ENCODE peak calls at places on chromosomes 16 and 17, in seven cellular contexts. One of them, this sample, is unnamed.
A peak's percentile ranks its signal among the peaks of the same experiment; 100 is the strongest.

GRCh38 chr16:75593825-75594820 is 27.9 kb downstream of the GABARAPL2 start:
- DNase-seq in fibroblast of mammary gland: peak; percentile 85
- DNase-seq in AG04450: no peak
- DNase-seq in fibroblast of lung: peak; percentile 91
- DNase-seq in breast epithelium: no peak
- DNase-seq in psoas muscle: no peak
- DNase-seq in cardiac fibroblast: peak; percentile 79
- DNase-seq in this sample: no peak

GRCh38 chr16:78529881-78530280 is 430.4 kb downstream of the WWOX start:
- DNase-seq in fibroblast of mammary gland: no peak
- DNase-seq in AG04450: no peak
- DNase-seq in fibroblast of lung: no peak
- DNase-seq in breast epithelium: no peak
- DNase-seq in psoas muscle: no peak
- DNase-seq in cardiac fibroblast: no peak
- DNase-seq in this sample: no peak

GRCh38 chr16:25177512-25177830 is 39.3 kb upstream of the AQP8 start:
- DNase-seq in fibroblast of mammary gland: no peak
- DNase-seq in AG04450: no peak
- DNase-seq in fibroblast of lung: no peak
- DNase-seq in breast epithelium: no peak
- DNase-seq in psoas muscle: no peak
- DNase-seq in cardiac fibroblast: no peak
- DNase-seq in this sample: no peak

GRCh38 chr17:48873212-48873611 is 19.4 kb upstream of the ATP5MC1 start:
- DNase-seq in fibroblast of mammary gland: no peak
- DNase-seq in AG04450: peak; percentile 13
- DNase-seq in fibroblast of lung: no peak
- DNase-seq in breast epithelium: no peak
- DNase-seq in psoas muscle: no peak
- DNase-seq in cardiac fibroblast: no peak
- DNase-seq in this sample: no peak

GRCh38 chr17:33404070-33404770 is 111.1 kb upstream of the ASIC2 start:
- DNase-seq in fibroblast of mammary gland: no peak
- DNase-seq in AG04450: no peak
- DNase-seq in fibroblast of lung: no peak
- DNase-seq in breast epithelium: no peak
- DNase-seq in psoas muscle: no peak
- DNase-seq in cardiac fibroblast: no peak
- DNase-seq in this sample: no peak

GRCh38 chr16:17275076-17275732 is 195.6 kb downstream of the XYLT1 start:
- DNase-seq in fibroblast of mammary gland: no peak
- DNase-seq in AG04450: no peak
- DNase-seq in fibroblast of lung: peak; percentile 60
- DNase-seq in breast epithelium: peak; percentile 43
- DNase-seq in psoas muscle: no peak
- DNase-seq in cardiac fibroblast: no peak
- DNase-seq in this sample: no peak

GRCh38 chr17:29968271-29968670 is 26.8 kb downstream of the EFCAB5 start:
- DNase-seq in fibroblast of mammary gland: no peak
- DNase-seq in AG04450: no peak
- DNase-seq in fibroblast of lung: peak; percentile 18
- DNase-seq in breast epithelium: no peak
- DNase-seq in psoas muscle: no peak
- DNase-seq in cardiac fibroblast: no peak
- DNase-seq in this sample: no peak

GRCh38 chr17:69357701-69358100 is 30.8 kb upstream of the ABCA5 start:
- DNase-seq in fibroblast of mammary gland: peak; percentile 3
- DNase-seq in AG04450: no peak
- DNase-seq in fibroblast of lung: no peak
- DNase-seq in breast epithelium: no peak
- DNase-seq in psoas muscle: no peak
- DNase-seq in cardiac fibroblast: peak; percentile 5
- DNase-seq in this sample: no peak

GRCh38 chr16:71917900-71918299 is 22.6 kb downstream of the IST1 start:
- DNase-seq in fibroblast of mammary gland: peak; percentile 86
- DNase-seq in AG04450: no peak
- DNase-seq in fibroblast of lung: peak; percentile 78
- DNase-seq in breast epithelium: no peak
- DNase-seq in psoas muscle: no peak
- DNase-seq in cardiac fibroblast: peak; percentile 73
- DNase-seq in this sample: peak; percentile 61

GRCh38 chr17:73957564-73957963 is 245.9 kb upstream of the RPL38 start:
- DNase-seq in fibroblast of mammary gland: no peak
- DNase-seq in AG04450: no peak
- DNase-seq in fibroblast of lung: no peak
- DNase-seq in breast epithelium: no peak
- DNase-seq in psoas muscle: no peak
- DNase-seq in cardiac fibroblast: no peak
- DNase-seq in this sample: no peak

GRCh38 chr17:80817321-80817845 is 174.3 kb upstream of the CHMP6 start:
- DNase-seq in fibroblast of mammary gland: no peak
- DNase-seq in AG04450: no peak
- DNase-seq in fibroblast of lung: no peak
- DNase-seq in breast epithelium: no peak
- DNase-seq in psoas muscle: peak; percentile 42
- DNase-seq in cardiac fibroblast: no peak
- DNase-seq in this sample: no peak

GRCh38 chr16:88062341-88062861 is 111.2 kb downstream of the BANP start:
- DNase-seq in fibroblast of mammary gland: peak; percentile 69
- DNase-seq in AG04450: peak; percentile 41
- DNase-seq in fibroblast of lung: peak; percentile 91
- DNase-seq in breast epithelium: no peak
- DNase-seq in psoas muscle: peak; percentile 75
- DNase-seq in cardiac fibroblast: peak; percentile 84
- DNase-seq in this sample: peak; percentile 74

GRCh38 chr17:17725853-17726720 is 44.8 kb downstream of the RAI1 start:
- DNase-seq in fibroblast of mammary gland: no peak
- DNase-seq in AG04450: no peak
- DNase-seq in fibroblast of lung: no peak
- DNase-seq in breast epithelium: no peak
- DNase-seq in psoas muscle: no peak
- DNase-seq in cardiac fibroblast: no peak
- DNase-seq in this sample: no peak

GRCh38 chr16:84475643-84476240 is 28.7 kb downstream of the MEAK7 start:
- DNase-seq in fibroblast of mammary gland: no peak
- DNase-seq in AG04450: no peak
- DNase-seq in fibroblast of lung: no peak
- DNase-seq in breast epithelium: peak; percentile 16
- DNase-seq in psoas muscle: no peak
- DNase-seq in cardiac fibroblast: no peak
- DNase-seq in this sample: no peak

GRCh38 chr17:73465851-73466250 is 154.1 kb upstream of the CDC42EP4 start:
- DNase-seq in fibroblast of mammary gland: no peak
- DNase-seq in AG04450: no peak
- DNase-seq in fibroblast of lung: no peak
- DNase-seq in breast epithelium: no peak
- DNase-seq in psoas muscle: no peak
- DNase-seq in cardiac fibroblast: no peak
- DNase-seq in this sample: no peak

GRCh38 chr17:40554646-40555295 is 10.5 kb downstream of the CCR7 start:
- DNase-seq in fibroblast of mammary gland: no peak
- DNase-seq in AG04450: no peak
- DNase-seq in fibroblast of lung: no peak
- DNase-seq in breast epithelium: peak; percentile 17
- DNase-seq in psoas muscle: peak; percentile 53
- DNase-seq in cardiac fibroblast: no peak
- DNase-seq in this sample: no peak

GRCh38 chr17:3972281-3972731 is 8.1 kb upstream of the ATP2A3 start:
- DNase-seq in fibroblast of mammary gland: no peak
- DNase-seq in AG04450: no peak
- DNase-seq in fibroblast of lung: no peak
- DNase-seq in breast epithelium: no peak
- DNase-seq in psoas muscle: peak; percentile 44
- DNase-seq in cardiac fibroblast: no peak
- DNase-seq in this sample: no peak

GRCh38 chr17:35931794-35932419 is 1.3 kb upstream of the RDM1 start:
- DNase-seq in fibroblast of mammary gland: peak; percentile 28
- DNase-seq in AG04450: no peak
- DNase-seq in fibroblast of lung: peak; percentile 76
- DNase-seq in breast epithelium: no peak
- DNase-seq in psoas muscle: no peak
- DNase-seq in cardiac fibroblast: peak; percentile 68
- DNase-seq in this sample: no peak

GRCh38 chr17:58338454-58338841 is 9.9 kb upstream of the TSPOAP1 start:
- DNase-seq in fibroblast of mammary gland: no peak
- DNase-seq in AG04450: no peak
- DNase-seq in fibroblast of lung: no peak
- DNase-seq in breast epithelium: no peak
- DNase-seq in psoas muscle: no peak
- DNase-seq in cardiac fibroblast: no peak
- DNase-seq in this sample: no peak
- H3K4me3 ChIP-seq in fibroblast of mammary gland: no peak overlapping the region
- H3K4me3 ChIP-seq in AG04450: no peak overlapping the region
- H3K4me3 ChIP-seq in fibroblast of lung: no peak overlapping the region
- H3K4me3 ChIP-seq in breast epithelium: no peak overlapping the region
- H3K4me3 ChIP-seq in psoas muscle: no peak overlapping the region
- H3K4me3 ChIP-seq in cardiac fibroblast: no peak overlapping the region
- H3K4me3 ChIP-seq in this sample: no peak overlapping the region

DNA sequence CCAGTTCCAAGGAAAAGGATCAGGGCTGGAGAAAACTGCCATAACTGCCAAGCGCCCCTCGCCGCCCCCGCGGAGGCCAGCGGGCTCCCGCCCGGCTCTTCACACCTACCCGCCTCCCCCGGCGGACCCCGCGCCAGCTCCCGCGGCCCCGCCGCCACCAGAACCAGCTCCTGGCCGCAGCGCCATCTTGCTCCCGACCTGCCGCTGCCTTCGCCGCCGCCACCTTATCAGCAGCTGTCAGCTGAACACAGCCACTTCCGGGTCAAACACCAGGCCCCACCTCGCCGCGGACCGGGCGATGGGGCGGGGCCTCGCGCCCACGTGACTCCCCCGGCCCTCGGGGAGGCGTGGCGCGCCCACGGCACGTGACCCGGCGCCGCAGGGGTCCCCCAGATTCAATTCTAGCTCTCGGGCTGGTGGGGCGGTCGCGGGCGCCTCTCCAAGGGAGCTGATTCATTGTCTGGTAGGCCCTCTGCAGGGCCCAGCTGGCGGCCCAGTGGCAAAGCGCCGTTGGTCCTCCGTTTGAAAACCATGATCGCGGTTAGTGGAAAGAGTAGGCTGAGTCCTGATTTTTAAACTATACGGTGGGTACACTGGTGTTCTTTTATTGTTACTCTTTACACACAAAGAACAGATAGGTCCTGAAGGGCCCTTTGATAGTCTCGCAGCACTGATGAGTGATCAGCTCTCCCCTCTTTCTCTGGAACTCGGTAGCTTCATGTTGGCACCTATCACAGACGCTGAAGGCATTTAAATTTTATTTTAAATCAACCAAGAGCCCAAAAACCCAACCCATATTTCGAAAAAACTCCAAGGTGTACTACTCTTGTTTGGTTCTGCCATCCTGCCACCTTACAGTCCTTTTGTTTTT is at the start of gene SYNRG:
- DNase-seq in fibroblast of mammary gland: peak; percentile 92
- DNase-seq in AG04450: peak; percentile 86
- DNase-seq in fibroblast of lung: peak; percentile 94
- DNase-seq in breast epithelium: peak; percentile 93
- DNase-seq in psoas muscle: peak; percentile 97
- DNase-seq in cardiac fibroblast: peak; percentile 96
- DNase-seq in this sample: peak; percentile 68
- TF ChIP-seq CTCF in fibroblast of mammary gland: no peak
- TF ChIP-seq CTCF in AG04450: peak; percentile 43
- TF ChIP-seq CTCF in fibroblast of lung: no peak
- TF ChIP-seq CTCF in breast epithelium: peak; percentile 33
- TF ChIP-seq CTCF in psoas muscle: peak; percentile 22
- TF ChIP-seq CTCF in cardiac fibroblast: peak; percentile 29
- TF ChIP-seq CTCF in this sample: peak; percentile 25

DNA sequence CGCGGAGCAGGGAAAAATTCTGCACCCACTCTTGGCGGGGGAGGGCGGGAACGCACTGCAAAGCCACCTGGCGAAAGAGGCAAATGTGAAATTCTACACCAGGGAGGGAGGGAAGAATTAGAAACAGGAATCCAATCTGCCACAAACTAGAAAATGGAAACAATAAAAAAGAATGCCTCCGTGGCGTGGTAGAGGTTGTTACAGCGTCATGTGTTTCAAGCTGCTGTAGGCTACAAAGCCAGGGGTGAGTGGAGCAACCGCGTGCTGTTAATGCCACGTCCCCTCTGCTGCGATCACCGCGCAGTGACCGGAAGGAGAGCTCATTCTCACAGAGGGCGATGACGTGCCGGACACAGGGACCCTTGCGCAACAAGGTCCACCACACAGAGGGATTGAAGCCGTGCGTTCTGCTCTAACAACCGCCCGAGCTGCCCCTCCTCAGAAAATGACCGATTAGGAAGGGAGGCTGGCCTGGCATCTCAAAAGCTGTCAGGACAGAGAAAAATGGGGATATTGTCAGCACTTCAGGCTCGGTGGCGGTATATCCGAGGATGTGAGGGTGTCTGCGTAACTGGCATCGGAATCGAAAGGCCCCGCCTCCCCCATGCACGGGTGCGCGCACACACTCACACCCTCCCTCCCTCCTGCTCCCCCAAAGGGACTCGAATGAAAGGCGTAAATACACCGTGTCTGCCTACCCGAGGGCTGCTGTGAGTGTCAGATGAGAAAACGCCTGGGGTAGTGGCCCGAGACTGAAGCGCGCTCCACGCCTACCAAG is 70.8 kb upstream of the TNRC6C start:
- DNase-seq in fibroblast of mammary gland: peak; percentile 79
- DNase-seq in AG04450: peak; percentile 16
- DNase-seq in fibroblast of lung: peak; percentile 79
- DNase-seq in breast epithelium: peak; percentile 64
- DNase-seq in psoas muscle: peak; percentile 93
- DNase-seq in cardiac fibroblast: peak; percentile 80
- DNase-seq in this sample: peak; percentile 36
- H3K4me3 ChIP-seq in fibroblast of mammary gland: peak overlapping the region; percentile 48
- H3K4me3 ChIP-seq in AG04450: peak overlapping the region; percentile 69
- H3K4me3 ChIP-seq in fibroblast of lung: peak overlapping the region; percentile 38
- H3K4me3 ChIP-seq in breast epithelium: peak overlapping the region; percentile 53
- H3K4me3 ChIP-seq in psoas muscle: peak overlapping the region; percentile 69
- H3K4me3 ChIP-seq in cardiac fibroblast: peak overlapping the region; percentile 58
- H3K4me3 ChIP-seq in this sample: peak overlapping the region; percentile 44

GRCh38 chr17:64171041-64171440 is 41.1 kb upstream of the ERN1 start:
- DNase-seq in fibroblast of mammary gland: no peak
- DNase-seq in AG04450: no peak
- DNase-seq in fibroblast of lung: peak; percentile 37
- DNase-seq in breast epithelium: no peak
- DNase-seq in psoas muscle: no peak
- DNase-seq in cardiac fibroblast: peak; percentile 96
- DNase-seq in this sample: no peak

GRCh38 chr17:64173646-64174045 is 43.7 kb upstream of the ERN1 start:
- DNase-seq in fibroblast of mammary gland: no peak
- DNase-seq in AG04450: no peak
- DNase-seq in fibroblast of lung: no peak
- DNase-seq in breast epithelium: no peak
- DNase-seq in psoas muscle: no peak
- DNase-seq in cardiac fibroblast: no peak
- DNase-seq in this sample: no peak

GRCh38 chr17:64174686-64175456 is 44.9 kb upstream of the ERN1 start:
- DNase-seq in fibroblast of mammary gland: peak; percentile 86
- DNase-seq in AG04450: no peak
- DNase-seq in fibroblast of lung: peak; percentile 30
- DNase-seq in breast epithelium: no peak
- DNase-seq in psoas muscle: no peak
- DNase-seq in cardiac fibroblast: peak; percentile 62
- DNase-seq in this sample: peak; percentile 87

GRCh38 chr17:64170286-64170685 is 40.3 kb upstream of the ERN1 start:
- DNase-seq in fibroblast of mammary gland: no peak
- DNase-seq in AG04450: no peak
- DNase-seq in fibroblast of lung: no peak
- DNase-seq in breast epithelium: no peak
- DNase-seq in psoas muscle: peak; percentile 87
- DNase-seq in cardiac fibroblast: no peak
- DNase-seq in this sample: no peak

GRCh38 chr17:64172510-64172909 is 42.6 kb upstream of the ERN1 start:
- DNase-seq in fibroblast of mammary gland: no peak
- DNase-seq in AG04450: no peak
- DNase-seq in fibroblast of lung: no peak
- DNase-seq in breast epithelium: no peak
- DNase-seq in psoas muscle: no peak
- DNase-seq in cardiac fibroblast: peak; percentile 19
- DNase-seq in this sample: no peak
- TF ChIP-seq CTCF in fibroblast of mammary gland: no peak
- TF ChIP-seq CTCF in AG04450: no peak
- TF ChIP-seq CTCF in fibroblast of lung: no peak
- TF ChIP-seq CTCF in breast epithelium: no peak
- TF ChIP-seq CTCF in psoas muscle: peak; percentile 27
- TF ChIP-seq CTCF in cardiac fibroblast: no peak
- TF ChIP-seq CTCF in this sample: no peak

This sample was measured in retinal pigment epithelial cell.